ENCODE peak calls at places on chromosomes 16 and 17, in ten cellular contexts. N, P, R, C, H, V, F, O, T and A are unnamed samples.

GRCh38 chr16:25411376-25412081 is 153.9 kb upstream of the ZKSCAN2 start:
- DNase-seq in P (no peak), O (no peak), F (no peak), R (no peak), N (no peak), T (no peak), C (no peak), V (no peak), H (no peak), A (no peak)

GRCh38 chr17:12064395-12064794 is 43.7 kb downstream of the MAP2K4 start:
- DNase-seq in C (no peak), F (no peak), P (no peak), V (no peak), H (no peak), T (no peak), R (no peak), O (no peak), N (no peak), A (no peak)

GRCh38 chr17:11836508-11836907 is 160.8 kb downstream of the ZNF18 start:
- DNase-seq in T (no peak), O (no peak), P (no peak), N (no peak), C (no peak), R (no peak), H (no peak), V (no peak), F (no peak), A (no peak)

GRCh38 chr17:74150428-74151025 is 53.0 kb upstream of the RPL38 start:
- DNase-seq in O (no peak), C (no peak), V (no peak), N (no peak), H (no peak), P (no peak), T (peak; percentile 26), R (no peak), F (no peak), A (no peak)

GRCh38 chr16:29811896-29812665 is at the start of gene PRRT2:
- DNase-seq in T (peak; percentile 76), N (peak; percentile 38), O (peak; percentile 76), V (peak; percentile 71), R (no peak), C (no peak), H (peak; percentile 43), P (no peak), F (peak; percentile 77), A (peak; percentile 40)

GRCh38 chr16:3138823-3139426 is 4.1 kb downstream of the ZNF213 start:
- DNase-seq in H (no peak), P (no peak), N (no peak), C (no peak), T (no peak), O (no peak), V (no peak), R (no peak), F (no peak), A (no peak)

GRCh38 chr17:77266891-77267341 is 126.1 kb downstream of the SEC14L1 start:
- DNase-seq in P (peak; percentile 62), N (no peak), O (peak; percentile 83), V (no peak), H (no peak), C (no peak), R (no peak), F (peak; percentile 72), T (peak; percentile 76), A (no peak)

GRCh38 chr17:7408341-7408740 is 696 bp downstream of the NLGN2 start:
- DNase-seq in H (no peak), O (no peak), R (no peak), V (peak; percentile 44), T (no peak), F (no peak), P (no peak), C (no peak), N (no peak), A (no peak)

GRCh38 chr17:16352303-16352837 is 899 bp downstream of the CENPV start:
- DNase-seq in F (peak; percentile 68), O (peak; percentile 81), P (peak; percentile 36), H (no peak), R (peak; percentile 5), C (no peak), N (peak; percentile 41), T (peak; percentile 84), V (peak; percentile 60), A (peak; percentile 38)